ENCODE peak calls at places on chromosomes 6 and 20, in seven cellular contexts. B, V, Z, M, L, J and P are unnamed samples.

GRCh38 chr20:25299801-25300200 is 51.9 kb downstream of the PYGB start:
- DNase-seq in V (no peak), J (no peak), L (no peak), M (peak; percentile 42), B (no peak), Z (no peak), P (no peak)

GRCh38 chr6:42702200-42702599 is 20.2 kb downstream of the PRPH2 start:
- DNase-seq in J (no peak), M (no peak), L (no peak), B (peak; percentile 44), Z (no peak), V (no peak), P (no peak)

GRCh38 chr6:25138024-25138696 is 141.0 kb upstream of the CARMIL1 start:
- DNase-seq in L (no peak), V (peak; percentile 38), B (peak; percentile 84), M (peak; percentile 70), Z (peak; percentile 61), J (no peak), P (peak; percentile 76)

GRCh38 chr20:58524814-58525213 is 9.6 kb upstream of the APCDD1L start:
- DNase-seq in Z (no peak), M (no peak), V (no peak), B (no peak), L (no peak), J (no peak), P (no peak)

GRCh38 chr6:143614270-143614669 is 63.5 kb upstream of the PHACTR2 start:
- DNase-seq in B (no peak), L (no peak), V (no peak), Z (no peak), M (no peak), J (no peak), P (no peak)

GRCh38 chr20:3804254-3804751 is 8.2 kb downstream of the CDC25B start:
- DNase-seq in V (no peak), B (no peak), Z (no peak), L (no peak), M (no peak), J (no peak), P (no peak)

GRCh38 chr20:32823078-32823477 is 3.3 kb downstream of the MAPRE1 start:
- DNase-seq in Z (no peak), M (no peak), V (no peak), B (no peak), J (no peak), L (no peak), P (peak; percentile 33)

GRCh38 chr6:7970616-7971015 is 60.0 kb upstream of the TXNDC5 start:
- DNase-seq in B (no peak), Z (no peak), M (no peak), L (no peak), J (no peak), V (no peak), P (no peak)

GRCh38 chr20:14865169-14865568 is 527.8 kb upstream of the FLRT3 start:
- DNase-seq in V (no peak), L (no peak), M (no peak), Z (no peak), J (no peak), B (no peak), P (no peak)

GRCh38 chr20:62536731-62537401 is 61.1 kb upstream of the GATA5 start:
- DNase-seq in J (no peak), Z (no peak), B (no peak), V (no peak), M (no peak), L (no peak), P (no peak)

GRCh38 chr6:30238178-30238795 is 25.1 kb upstream of the TRIM26 start:
- DNase-seq in J (no peak), Z (no peak), M (no peak), V (peak; percentile 31), L (peak; percentile 36), B (no peak), P (peak; percentile 56)

GRCh38 chr20:1906361-1907051 is 11.3 kb downstream of the SIRPA start:
- DNase-seq in J (no peak), M (no peak), Z (no peak), L (no peak), V (no peak), B (no peak), P (no peak)

GRCh38 chr6:15819841-15820240 is 157.0 kb upstream of the DTNBP1 start:
- DNase-seq in V (no peak), B (no peak), J (no peak), M (no peak), Z (no peak), L (no peak), P (no peak)

GRCh38 chr6:105263685-105264298 is 84.0 kb upstream of the POPDC3 start:
- DNase-seq in L (no peak), B (no peak), Z (peak; percentile 18), V (no peak), M (no peak), J (no peak), P (no peak)

GRCh38 chr20:4366076-4366475 is 350.7 kb upstream of the RNF24 start:
- DNase-seq in B (no peak), V (no peak), Z (no peak), L (no peak), J (no peak), M (no peak), P (no peak)

GRCh38 chr6:34671362-34671761 is 25.2 kb downstream of the ILRUN start:
- DNase-seq in V (no peak), B (no peak), L (no peak), M (no peak), J (no peak), Z (no peak), P (no peak)

GRCh38 chr6:111399600-111399999 is 83.4 kb downstream of the REV3L start:
- DNase-seq in J (no peak), L (no peak), V (no peak), Z (no peak), B (no peak), M (no peak), P (peak; percentile 31)

GRCh38 chr6:108123946-108124345 is 41.9 kb upstream of the NR2E1 start:
- DNase-seq in B (no peak), Z (no peak), J (no peak), V (no peak), M (no peak), L (no peak), P (no peak)

GRCh38 chr6:158056804-158057203 is 75.1 kb downstream of the SYNJ2 start:
- DNase-seq in M (no peak), J (no peak), V (no peak), B (no peak), Z (no peak), L (no peak), P (no peak)
- TF ChIP-seq POLR2A in M (no peak), J (no peak), V (no peak), B (no peak), Z (no peak), L (no peak), P (no peak)

GRCh38 chr6:87700351-87700728 is 1.7 kb downstream of the AKIRIN2 start:
- DNase-seq in M (no peak), L (no peak), B (no peak), V (no peak), J (no peak), Z (no peak), P (peak; percentile 42)

GRCh38 chr6:87702589-87702945 is 534 bp upstream of the AKIRIN2 start:
- DNase-seq in Z (no peak), M (no peak), L (no peak), J (no peak), V (no peak), B (no peak), P (no peak)

GRCh38 chr6:87699576-87699975 is 2.5 kb downstream of the AKIRIN2 start:
- DNase-seq in Z (no peak), B (peak; percentile 31), M (no peak), J (no peak), V (no peak), L (no peak), P (peak; percentile 29)

GRCh38 chr6:87701676-87702588 is at the start of gene AKIRIN2:
- DNase-seq in B (peak; percentile 100), L (peak; percentile 54), M (peak; percentile 98), Z (peak; percentile 98), J (peak; percentile 97), V (peak; percentile 67), P (peak; percentile 98)

DNA sequence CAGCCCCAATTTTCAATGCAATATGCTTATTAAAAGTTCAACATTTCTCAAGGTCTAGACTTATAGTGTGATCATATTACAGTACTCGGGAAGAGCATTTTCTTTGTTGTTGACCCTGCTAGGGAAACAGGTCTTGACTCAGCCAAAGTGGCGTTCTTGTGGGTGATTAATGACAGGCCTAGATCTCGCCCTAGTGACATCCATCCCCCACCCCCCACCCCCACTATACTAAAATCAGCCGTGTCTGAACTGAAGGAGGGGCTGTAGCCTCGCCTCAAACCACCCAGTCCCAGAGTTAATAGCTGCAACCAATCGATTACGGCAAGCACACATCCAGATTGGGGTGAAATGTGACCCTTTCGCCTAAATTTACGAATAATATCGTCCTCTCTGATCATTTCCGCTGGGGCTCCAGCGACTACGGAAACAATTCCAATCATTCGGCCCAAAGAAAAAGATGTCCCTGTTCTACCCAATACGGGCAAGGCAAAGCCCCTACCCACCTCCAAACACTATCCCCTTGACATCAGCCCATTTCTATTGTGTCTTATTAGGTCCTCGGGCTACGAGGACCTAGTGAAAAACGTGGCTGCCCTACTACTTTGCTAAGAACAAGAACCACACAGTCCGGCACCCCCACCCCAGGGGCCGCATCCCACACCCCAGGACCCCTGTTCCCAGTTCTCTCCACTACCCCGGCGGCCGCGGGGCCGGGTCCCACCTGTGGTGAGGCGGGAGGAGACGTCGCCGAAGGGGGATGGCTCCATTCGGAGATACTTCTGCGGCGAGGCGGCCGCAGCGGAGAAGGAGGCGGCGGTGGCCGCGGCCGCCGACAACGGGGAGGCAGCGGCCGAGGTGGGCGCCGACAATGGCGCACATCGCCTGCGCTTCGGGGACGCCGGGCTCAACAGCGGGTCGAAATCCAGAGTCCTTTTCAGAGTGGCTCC is 1.0 kb downstream of the AKIRIN2 start:
- DNase-seq in Z (peak; percentile 54), J (no peak), L (no peak), B (peak; percentile 72), M (peak; percentile 35), V (peak; percentile 44), P (peak; percentile 86)
- TF ChIP-seq POLR2A in Z (no peak), J (no peak), L (no peak), B (no peak), M (no peak), V (no peak), P (peak; percentile 44)

DNA sequence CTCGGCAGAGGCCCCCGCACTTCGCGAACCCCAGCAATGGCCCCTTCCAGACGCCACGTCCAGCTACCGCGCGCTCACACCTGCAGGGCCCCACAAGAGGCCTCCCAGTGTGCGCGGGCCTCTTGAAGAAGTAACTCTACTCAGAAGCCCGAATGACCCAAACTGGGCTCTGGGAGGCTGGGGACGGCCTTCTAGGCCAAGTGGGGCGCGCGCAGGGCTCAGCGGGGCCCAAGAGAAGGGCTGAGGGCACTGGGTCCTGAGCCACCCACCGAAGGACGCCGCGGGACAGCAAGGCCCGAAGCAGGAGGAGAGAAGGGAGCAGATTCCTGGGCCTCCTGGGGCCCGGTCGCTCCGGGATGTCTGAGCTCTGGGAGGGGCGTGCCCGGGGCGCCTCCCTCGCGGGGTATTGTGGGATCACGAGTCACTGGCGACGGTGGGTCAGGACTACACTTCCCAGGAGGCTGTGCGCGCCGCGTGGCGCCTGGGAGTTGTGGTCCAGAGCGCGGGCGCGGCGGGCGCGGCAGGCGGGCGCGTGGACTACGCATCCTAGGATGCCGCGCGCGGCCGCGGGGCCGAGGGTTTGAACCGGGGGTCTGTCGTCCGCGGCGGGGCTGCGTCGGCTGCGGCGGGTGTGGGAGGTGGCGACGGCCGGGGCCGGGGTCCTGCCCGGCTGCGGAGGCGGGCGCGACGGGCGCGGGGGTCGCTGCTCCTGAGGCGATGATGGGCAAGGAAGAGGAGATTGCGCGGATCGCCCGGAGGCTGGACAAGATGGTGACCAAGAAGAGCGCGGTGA is at the start of gene TCEA2:
- DNase-seq in L (peak; percentile 98), Z (peak; percentile 97), M (peak; percentile 97), J (peak; percentile 98), V (peak; percentile 96), B (peak; percentile 93), P (peak; percentile 95)
- TF ChIP-seq POLR2A in L (no peak), Z (peak; percentile 93), M (peak; percentile 73), J (peak; percentile 78), V (peak; percentile 56), B (peak; percentile 87), P (peak; percentile 55)

GRCh38 chr6:23672737-23673136 is 453.3 kb upstream of the NRSN1 start:
- DNase-seq in B (no peak), M (no peak), L (no peak), V (no peak), Z (no peak), J (no peak), P (no peak)
- TF ChIP-seq POLR2A in B (no peak), M (no peak), L (no peak), V (no peak), Z (no peak), J (no peak), P (no peak)